ENCODE peak calls at places on chromosomes 3 and 15, in five cellular contexts. Y is lower leg skin, E is H1, D is astrocyte of the spinal cord, F is bronchial epithelial cell. X is an unnamed sample.

GRCh38 chr15:95266481-95267061 is 1035.2 kb downstream of the MCTP2 start:
- DNase-seq in Y (no peak), E (no peak), D (no peak), F (no peak), X (peak; percentile 77)

GRCh38 chr3:80213076-80213475 is 445.3 kb upstream of the ROBO1 start:
- DNase-seq in Y (no peak), E (no peak), D (no peak), F (peak; percentile 40), X (no peak)

GRCh38 chr15:34336947-34337556 is 529 bp downstream of the SLC12A6 start:
- DNase-seq in Y (peak; percentile 75), E (no peak), D (no peak), F (no peak), X (no peak)

GRCh38 chr3:42351221-42351620 is 59.2 kb downstream of the LYZL4 start:
- DNase-seq in Y (no peak), E (no peak), D (peak; percentile 52), F (no peak), X (peak; percentile 3)

GRCh38 chr3:150798122-150798618 is 35.2 kb upstream of the SIAH2 start:
- DNase-seq in Y (no peak), E (no peak), D (peak; percentile 42), F (no peak), X (no peak)

GRCh38 chr15:86630946-86631345 is 551.3 kb downstream of the AGBL1 start:
- DNase-seq in Y (no peak), E (no peak), D (no peak), F (no peak), X (no peak)

GRCh38 chr3:129992781-129993180 is 18.3 kb downstream of the TRH start:
- DNase-seq in Y (no peak), E (peak; percentile 52), D (no peak), F (no peak), X (no peak)

GRCh38 chr3:47857151-47857550 is 54.2 kb downstream of the DHX30 start:
- DNase-seq in Y (no peak), E (no peak), D (no peak), F (no peak), X (no peak)

GRCh38 chr15:58053236-58054153 is 12.0 kb downstream of the ALDH1A2 start:
- DNase-seq in Y (no peak), E (no peak), D (no peak), F (no peak), X (no peak)

GRCh38 chr15:53833134-53833624 is 73.7 kb upstream of the WDR72 start:
- DNase-seq in Y (no peak), E (no peak), D (peak; percentile 23), F (no peak), X (no peak)

GRCh38 chr15:38072507-38073277 is 138.3 kb downstream of the TMCO5A start:
- DNase-seq in Y (peak; percentile 91), E (peak; percentile 86), D (peak; percentile 87), F (peak; percentile 73), X (no peak)

GRCh38 chr15:92954578-92954977 is 54.5 kb downstream of the CHD2 start:
- DNase-seq in Y (no peak), E (no peak), D (no peak), F (no peak), X (no peak)

GRCh38 chr3:136255672-136256406 is 5.7 kb downstream of the PCCB start:
- DNase-seq in Y (no peak), E (no peak), D (no peak), F (no peak), X (no peak)

GRCh38 chr15:53627279-53627678 is 132.2 kb downstream of the WDR72 start:
- DNase-seq in Y (no peak), E (no peak), D (peak; percentile 4), F (no peak), X (no peak)

GRCh38 chr15:97962263-97962662 is 1.8 kb downstream of the ARRDC4 start:
- DNase-seq in Y (no peak), E (no peak), D (no peak), F (no peak), X (no peak)

GRCh38 chr15:57213783-57214366 is 162.4 kb upstream of the CGNL1 start:
- DNase-seq in Y (no peak), E (no peak), D (peak; percentile 67), F (peak; percentile 61), X (no peak)

GRCh38 chr3:114333923-114334240 is 40.1 kb downstream of the TIGIT start:
- DNase-seq in Y (no peak), E (no peak), D (no peak), F (no peak), X (no peak)

GRCh38 chr3:99753268-99753975 is 64.2 kb upstream of the CMSS1 start:
- DNase-seq in Y (no peak), E (peak; percentile 52), D (peak; percentile 85), F (peak; percentile 63), X (no peak)

GRCh38 chr15:49423021-49423420 is at the start of gene FGF7:
- DNase-seq in Y (peak; percentile 81), E (no peak), D (peak; percentile 60), F (no peak), X (peak; percentile 83)

GRCh38 chr15:39205081-39205480 is 375.8 kb upstream of the THBS1 start:
- DNase-seq in Y (no peak), E (no peak), D (no peak), F (peak; percentile 50), X (no peak)

GRCh38 chr3:149898771-149899170 is 71.9 kb downstream of the PFN2 start:
- DNase-seq in Y (no peak), E (no peak), D (peak; percentile 82), F (peak; percentile 12), X (no peak)

GRCh38 chr3:141114816-141115458 is 63.8 kb downstream of the SPSB4 start:
- DNase-seq in Y (peak; percentile 65), E (peak; percentile 65), D (no peak), F (no peak), X (no peak)

DNA sequence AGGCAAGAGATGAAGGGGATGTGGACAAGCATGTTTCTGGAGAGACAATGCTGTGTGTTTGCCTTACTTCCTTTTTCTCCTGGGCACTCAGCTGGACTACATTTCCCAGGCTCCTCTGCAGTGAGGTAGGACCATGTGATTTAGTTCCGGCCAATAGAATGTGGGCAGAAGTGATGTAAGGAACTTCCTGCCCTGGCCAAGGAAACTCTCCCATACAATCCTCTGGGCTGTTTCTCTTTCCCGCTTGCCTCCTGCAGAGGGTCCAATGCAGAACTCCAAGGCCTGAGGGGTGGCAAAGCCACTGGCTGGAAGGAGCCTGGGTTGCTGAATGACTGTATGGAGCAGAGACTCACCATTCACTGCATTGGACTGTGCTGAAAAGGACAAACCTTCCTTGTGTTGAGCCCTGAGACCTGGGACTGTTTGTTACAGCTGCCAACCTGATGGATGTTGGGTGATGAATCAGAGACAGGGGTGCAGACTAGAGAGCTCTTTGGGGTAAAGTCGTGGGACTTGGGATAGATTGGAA is 82.7 kb upstream of the SLC6A6 start:
- DNase-seq in Y (no peak), E (peak; percentile 69), D (peak; percentile 46), F (peak; percentile 83), X (no peak)
- H3K4me3 ChIP-seq in Y (no peak overlapping the region), E (no peak overlapping the region), D (no peak overlapping the region), F (no peak overlapping the region), X (no peak overlapping the region)

GRCh38 chr3:123267821-123268220 is 66.1 kb downstream of the SEC22A start:
- DNase-seq in Y (no peak), E (no peak), D (no peak), F (no peak), X (no peak)
- TF ChIP-seq CTCF in Y (no peak), E (peak; percentile 19), D (no peak), F (no peak), X (no peak)

DNA sequence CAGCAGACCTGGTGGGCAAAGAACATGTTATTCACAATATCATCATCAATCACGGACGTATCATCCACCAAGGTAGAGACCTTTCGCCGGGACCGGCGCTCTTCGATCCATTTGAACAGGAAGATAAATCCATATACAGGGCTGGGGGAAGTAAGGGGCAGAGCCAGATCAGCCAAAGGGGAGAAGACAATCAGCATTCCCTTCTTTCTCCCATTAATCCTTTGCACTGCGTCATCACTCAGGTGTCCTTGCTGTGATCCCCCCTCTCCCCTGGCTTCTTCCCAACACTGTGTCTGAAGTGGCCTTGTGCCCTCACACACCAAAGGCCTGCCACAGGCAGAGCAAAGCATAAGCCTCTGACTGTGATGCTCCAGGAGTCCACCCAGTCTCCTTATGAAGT is 36.4 kb downstream of the SEMA3G start:
- DNase-seq in Y (peak; percentile 80), E (no peak), D (no peak), F (no peak), X (no peak)
- H3K4me3 ChIP-seq in Y (no peak overlapping the region), E (no peak overlapping the region), D (no peak overlapping the region), F (no peak overlapping the region), X (peak overlapping the region; percentile 100)

GRCh38 chr15:59686389-59686788 is 2.7 kb downstream of the BNIP2 start:
- DNase-seq in Y (no peak), E (no peak), D (no peak), F (no peak), X (no peak)

GRCh38 chr15:59688383-59688887 is 685 bp downstream of the BNIP2 start:
- DNase-seq in Y (no peak), E (no peak), D (peak; percentile 71), F (peak; percentile 69), X (peak; percentile 48)

GRCh38 chr15:59688888-59689625 is at the start of gene BNIP2:
- DNase-seq in Y (peak; percentile 100), E (peak; percentile 98), D (peak; percentile 100), F (peak; percentile 88), X (peak; percentile 92)

GRCh38 chr15:59689626-59690236 is 611 bp upstream of the BNIP2 start:
- DNase-seq in Y (peak; percentile 98), E (peak; percentile 63), D (peak; percentile 66), F (peak; percentile 62), X (no peak)

GRCh38 chr15:59687831-59688230 is 1.3 kb downstream of the BNIP2 start:
- DNase-seq in Y (no peak), E (no peak), D (peak; percentile 24), F (peak; percentile 47), X (no peak)
- TF ChIP-seq CTCF in Y (no peak), E (no peak), D (no peak), F (no peak), X (peak; percentile 3)

GRCh38 chr3:194633349-194634004 is at the start of gene TMEM44:
- DNase-seq in Y (peak; percentile 92), E (peak; percentile 88), D (peak; percentile 81), F (peak; percentile 73), X (no peak)

GRCh38 chr3:194631696-194632095 is 1.5 kb downstream of the TMEM44 start:
- DNase-seq in Y (no peak), E (no peak), D (no peak), F (no peak), X (no peak)

GRCh38 chr3:194632983-194633348 is 253 bp downstream of the TMEM44 start:
- DNase-seq in Y (peak; percentile 86), E (peak; percentile 61), D (no peak), F (no peak), X (no peak)

GRCh38 chr3:194637066-194637465 is 3.8 kb upstream of the TMEM44 start:
- DNase-seq in Y (peak; percentile 68), E (no peak), D (no peak), F (peak; percentile 19), X (no peak)

GRCh38 chr3:194632211-194632982 is 822 bp downstream of the TMEM44 start:
- DNase-seq in Y (peak; percentile 83), E (no peak), D (peak; percentile 35), F (peak; percentile 19), X (no peak)
- H3K4me3 ChIP-seq in Y (peak overlapping the region; percentile 55), E (peak overlapping the region; percentile 47), D (peak overlapping the region; percentile 81), F (peak overlapping the region; percentile 61), X (peak overlapping the region; percentile 87)